ENCODE peak calls at places on chromosomes 7 and 10, in ten cellular contexts. One of them, this sample, is unnamed.

GRCh38 chr10:95841711-95842498 is 65.9 kb upstream of the CC2D2B start:
- DNase-seq in colonic mucosa: peak; percentile 67
- DNase-seq in CD4-positive, alpha-beta T cell: no peak
- DNase-seq in stomach: peak; percentile 43
- DNase-seq in fibroblast of lung: peak; percentile 39
- DNase-seq in transverse colon: peak; percentile 44
- DNase-seq in ovary: no peak
- DNase-seq in heart right ventricle: no peak
- DNase-seq in uterus: peak; percentile 55
- DNase-seq in left lung: no peak
- DNase-seq in this sample: peak; percentile 57

GRCh38 chr10:75102830-75103673 is 8.4 kb upstream of the SAMD8 start:
- DNase-seq in colonic mucosa: no peak
- DNase-seq in CD4-positive, alpha-beta T cell: no peak
- DNase-seq in stomach: no peak
- DNase-seq in fibroblast of lung: no peak
- DNase-seq in transverse colon: no peak
- DNase-seq in ovary: no peak
- DNase-seq in heart right ventricle: no peak
- DNase-seq in uterus: no peak
- DNase-seq in left lung: no peak
- DNase-seq in this sample: no peak

GRCh38 chr10:14891151-14891550 is 12.5 kb downstream of the SUV39H2 start:
- DNase-seq in colonic mucosa: no peak
- DNase-seq in CD4-positive, alpha-beta T cell: no peak
- DNase-seq in stomach: no peak
- DNase-seq in fibroblast of lung: no peak
- DNase-seq in transverse colon: no peak
- DNase-seq in ovary: no peak
- DNase-seq in heart right ventricle: no peak
- DNase-seq in uterus: no peak
- DNase-seq in left lung: no peak
- DNase-seq in this sample: no peak

GRCh38 chr7:85806321-85806720 is 619.5 kb upstream of the SEMA3D start:
- DNase-seq in colonic mucosa: no peak
- DNase-seq in CD4-positive, alpha-beta T cell: no peak
- DNase-seq in stomach: no peak
- DNase-seq in fibroblast of lung: no peak
- DNase-seq in transverse colon: no peak
- DNase-seq in ovary: no peak
- DNase-seq in heart right ventricle: no peak
- DNase-seq in uterus: no peak
- DNase-seq in left lung: no peak
- DNase-seq in this sample: no peak

GRCh38 chr7:80412842-80413241 is 99.0 kb downstream of the GNAT3 start:
- DNase-seq in colonic mucosa: no peak
- DNase-seq in CD4-positive, alpha-beta T cell: no peak
- DNase-seq in stomach: no peak
- DNase-seq in fibroblast of lung: peak; percentile 45
- DNase-seq in transverse colon: no peak
- DNase-seq in ovary: no peak
- DNase-seq in heart right ventricle: no peak
- DNase-seq in uterus: no peak
- DNase-seq in left lung: no peak
- DNase-seq in this sample: no peak

GRCh38 chr10:116470768-116471415 is 43.2 kb downstream of the PNLIPRP3 start:
- DNase-seq in colonic mucosa: peak; percentile 45
- DNase-seq in CD4-positive, alpha-beta T cell: no peak
- DNase-seq in stomach: no peak
- DNase-seq in fibroblast of lung: peak; percentile 13
- DNase-seq in transverse colon: peak; percentile 42
- DNase-seq in ovary: no peak
- DNase-seq in heart right ventricle: no peak
- DNase-seq in uterus: no peak
- DNase-seq in left lung: no peak
- DNase-seq in this sample: peak; percentile 42

GRCh38 chr7:93298671-93299070 is 66.5 kb downstream of the VPS50 start:
- DNase-seq in colonic mucosa: no peak
- DNase-seq in CD4-positive, alpha-beta T cell: no peak
- DNase-seq in stomach: no peak
- DNase-seq in fibroblast of lung: peak; percentile 72
- DNase-seq in transverse colon: no peak
- DNase-seq in ovary: no peak
- DNase-seq in heart right ventricle: no peak
- DNase-seq in uterus: no peak
- DNase-seq in left lung: no peak
- DNase-seq in this sample: no peak

GRCh38 chr10:44864042-44864436 is 47.1 kb upstream of the TMEM72 start:
- DNase-seq in colonic mucosa: peak; percentile 41
- DNase-seq in CD4-positive, alpha-beta T cell: no peak
- DNase-seq in stomach: no peak
- DNase-seq in fibroblast of lung: peak; percentile 28
- DNase-seq in transverse colon: peak; percentile 32
- DNase-seq in ovary: peak; percentile 57
- DNase-seq in heart right ventricle: peak; percentile 37
- DNase-seq in uterus: no peak
- DNase-seq in left lung: peak; percentile 57
- DNase-seq in this sample: no peak

DNA sequence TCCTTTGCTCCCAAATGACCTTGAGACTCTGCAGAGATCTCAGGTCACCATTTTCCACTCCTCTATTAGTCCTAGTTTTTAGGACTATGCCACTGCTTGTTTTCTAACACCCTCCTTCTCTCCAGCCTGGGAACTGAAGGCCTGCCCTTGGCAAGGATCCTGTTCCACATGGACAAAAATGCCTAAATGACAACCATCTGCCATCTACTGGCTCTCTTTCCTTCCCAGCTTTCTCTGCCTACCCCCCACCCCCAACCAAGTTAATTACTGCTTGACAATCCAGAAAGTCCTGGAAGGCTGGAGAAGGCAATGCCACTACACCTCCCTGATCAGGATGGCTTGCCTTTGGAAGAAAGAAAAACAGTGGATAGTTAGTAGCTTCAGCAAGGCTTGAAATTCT is 44.8 kb upstream of the SP8 start:
- DNase-seq in colonic mucosa: no peak
- DNase-seq in CD4-positive, alpha-beta T cell: no peak
- DNase-seq in stomach: no peak
- DNase-seq in fibroblast of lung: no peak
- DNase-seq in transverse colon: no peak
- DNase-seq in ovary: no peak
- DNase-seq in heart right ventricle: no peak
- DNase-seq in uterus: no peak
- DNase-seq in left lung: no peak
- DNase-seq in this sample: peak; percentile 10
- TF ChIP-seq CTCF in colonic mucosa: no peak
- TF ChIP-seq CTCF in CD4-positive, alpha-beta T cell: no peak
- TF ChIP-seq CTCF in stomach: no peak
- TF ChIP-seq CTCF in fibroblast of lung: no peak
- TF ChIP-seq CTCF in transverse colon: no peak
- TF ChIP-seq CTCF in ovary: no peak
- TF ChIP-seq CTCF in heart right ventricle: no peak
- TF ChIP-seq CTCF in uterus: no peak
- TF ChIP-seq CTCF in left lung: no peak
- TF ChIP-seq CTCF in this sample: no peak

GRCh38 chr7:51316262-51316665 is 345 bp downstream of the COBL start:
- DNase-seq in colonic mucosa: peak; percentile 68
- DNase-seq in CD4-positive, alpha-beta T cell: no peak
- DNase-seq in stomach: peak; percentile 65
- DNase-seq in fibroblast of lung: no peak
- DNase-seq in transverse colon: peak; percentile 55
- DNase-seq in ovary: peak; percentile 47
- DNase-seq in heart right ventricle: peak; percentile 30
- DNase-seq in uterus: no peak
- DNase-seq in left lung: no peak
- DNase-seq in this sample: peak; percentile 55
- H3K27ac ChIP-seq in colonic mucosa: peak overlapping the region; percentile 66
- H3K27ac ChIP-seq in CD4-positive, alpha-beta T cell: no peak overlapping the region
- H3K27ac ChIP-seq in stomach: peak overlapping the region; percentile 90
- H3K27ac ChIP-seq in fibroblast of lung: no peak overlapping the region
- H3K27ac ChIP-seq in transverse colon: peak overlapping the region; percentile 88
- H3K27ac ChIP-seq in ovary: peak overlapping the region; percentile 38
- H3K27ac ChIP-seq in heart right ventricle: peak overlapping the region; percentile 65
- H3K27ac ChIP-seq in uterus: no peak overlapping the region
- H3K27ac ChIP-seq in left lung: peak overlapping the region; percentile 67
- H3K27ac ChIP-seq in this sample: peak overlapping the region; percentile 95

DNA sequence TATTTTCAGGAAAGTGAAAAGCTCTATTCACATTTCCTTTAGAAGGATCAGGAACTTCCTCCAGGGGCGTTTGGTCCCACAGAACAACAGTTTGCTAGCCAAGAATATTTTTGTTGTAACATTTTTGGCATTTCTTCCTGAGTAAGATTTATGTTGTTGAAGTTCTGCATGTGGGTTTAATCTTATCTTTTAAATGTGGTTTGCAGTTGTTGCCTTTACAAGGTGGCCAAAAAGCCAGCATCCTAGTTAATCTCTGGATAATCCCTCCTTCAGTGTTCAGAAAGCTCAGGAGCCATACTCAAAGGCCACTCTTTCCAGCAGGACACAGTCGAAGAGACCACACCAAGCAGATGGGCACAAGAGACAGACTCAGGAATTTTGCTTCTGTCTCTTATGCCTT is 30.0 kb downstream of the SLC26A4 start:
- DNase-seq in colonic mucosa: no peak
- DNase-seq in CD4-positive, alpha-beta T cell: no peak
- DNase-seq in stomach: no peak
- DNase-seq in fibroblast of lung: peak; percentile 87
- DNase-seq in transverse colon: no peak
- DNase-seq in ovary: no peak
- DNase-seq in heart right ventricle: no peak
- DNase-seq in uterus: no peak
- DNase-seq in left lung: no peak
- DNase-seq in this sample: peak; percentile 50
- TF ChIP-seq CTCF in colonic mucosa: no peak
- TF ChIP-seq CTCF in CD4-positive, alpha-beta T cell: no peak
- TF ChIP-seq CTCF in stomach: no peak
- TF ChIP-seq CTCF in fibroblast of lung: no peak
- TF ChIP-seq CTCF in transverse colon: no peak
- TF ChIP-seq CTCF in ovary: no peak
- TF ChIP-seq CTCF in heart right ventricle: no peak
- TF ChIP-seq CTCF in uterus: no peak
- TF ChIP-seq CTCF in left lung: no peak
- TF ChIP-seq CTCF in this sample: no peak

DNA sequence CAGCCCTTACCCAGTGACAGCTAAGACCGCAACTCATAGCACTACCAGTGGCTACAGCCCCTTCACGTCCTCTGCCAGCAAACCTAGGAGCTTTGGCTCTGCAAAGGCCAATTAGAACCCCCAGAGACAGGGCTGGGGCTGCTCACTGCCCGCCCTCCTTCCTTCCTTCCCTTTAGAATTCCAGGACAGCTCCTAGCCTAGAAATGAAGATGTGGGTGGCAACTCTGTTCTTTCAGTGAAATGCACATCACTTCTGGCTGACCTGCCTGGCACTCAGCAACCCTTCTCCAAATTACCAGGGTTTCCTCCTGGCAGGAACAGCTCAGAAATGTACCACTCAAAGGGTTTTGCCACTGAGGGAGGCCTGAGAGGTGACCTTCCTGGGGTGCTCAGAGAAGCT is 99.9 kb downstream of the FAM53B start:
- DNase-seq in colonic mucosa: no peak
- DNase-seq in CD4-positive, alpha-beta T cell: no peak
- DNase-seq in stomach: no peak
- DNase-seq in fibroblast of lung: no peak
- DNase-seq in transverse colon: no peak
- DNase-seq in ovary: no peak
- DNase-seq in heart right ventricle: no peak
- DNase-seq in uterus: no peak
- DNase-seq in left lung: no peak
- DNase-seq in this sample: no peak
- H3K27ac ChIP-seq in colonic mucosa: no peak overlapping the region
- H3K27ac ChIP-seq in CD4-positive, alpha-beta T cell: peak overlapping the region; percentile 5
- H3K27ac ChIP-seq in stomach: no peak overlapping the region
- H3K27ac ChIP-seq in fibroblast of lung: no peak overlapping the region
- H3K27ac ChIP-seq in transverse colon: no peak overlapping the region
- H3K27ac ChIP-seq in ovary: no peak overlapping the region
- H3K27ac ChIP-seq in heart right ventricle: peak overlapping the region; percentile 57
- H3K27ac ChIP-seq in uterus: no peak overlapping the region
- H3K27ac ChIP-seq in left lung: no peak overlapping the region
- H3K27ac ChIP-seq in this sample: no peak overlapping the region

DNA sequence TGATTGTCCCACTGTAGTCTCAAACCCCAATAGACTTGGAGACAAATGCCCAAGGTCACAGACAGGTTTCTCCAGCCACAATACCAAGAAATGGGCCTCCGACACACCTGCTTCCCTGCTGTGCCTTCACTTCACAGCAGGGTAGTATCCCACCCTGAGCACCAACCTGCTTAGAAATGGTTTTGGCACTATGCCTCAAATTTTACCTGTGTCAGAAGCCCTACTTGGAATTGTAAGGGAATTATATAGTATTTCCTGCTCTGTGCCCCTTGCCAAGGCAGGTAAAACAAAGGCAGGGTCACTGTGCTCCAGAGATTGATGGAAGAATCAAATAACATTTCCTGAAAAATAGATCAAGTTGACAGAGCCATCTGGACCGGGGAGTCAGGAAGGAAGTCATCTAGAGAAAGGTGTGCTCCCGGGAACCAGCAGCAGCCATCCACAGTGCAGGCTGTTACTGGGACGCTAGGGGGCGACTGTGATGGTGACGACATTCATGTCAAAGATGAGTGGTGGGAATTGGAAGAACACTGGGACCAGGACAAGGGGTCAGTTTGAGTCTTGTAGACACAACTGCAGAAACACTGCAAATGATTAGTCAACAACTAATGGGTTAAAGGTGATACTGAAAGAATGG is 117.8 kb upstream of the AKR1E2 start:
- DNase-seq in colonic mucosa: no peak
- DNase-seq in CD4-positive, alpha-beta T cell: no peak
- DNase-seq in stomach: no peak
- DNase-seq in fibroblast of lung: no peak
- DNase-seq in transverse colon: no peak
- DNase-seq in ovary: no peak
- DNase-seq in heart right ventricle: no peak
- DNase-seq in uterus: no peak
- DNase-seq in left lung: no peak
- DNase-seq in this sample: peak; percentile 15
- TF ChIP-seq CTCF in colonic mucosa: no peak
- TF ChIP-seq CTCF in CD4-positive, alpha-beta T cell: no peak
- TF ChIP-seq CTCF in stomach: no peak
- TF ChIP-seq CTCF in fibroblast of lung: peak; percentile 14
- TF ChIP-seq CTCF in transverse colon: no peak
- TF ChIP-seq CTCF in ovary: no peak
- TF ChIP-seq CTCF in heart right ventricle: no peak
- TF ChIP-seq CTCF in uterus: no peak
- TF ChIP-seq CTCF in left lung: no peak
- TF ChIP-seq CTCF in this sample: peak; percentile 21

GRCh38 chr7:123185756-123186155 is 14.0 kb downstream of the SLC13A1 start:
- DNase-seq in colonic mucosa: no peak
- DNase-seq in CD4-positive, alpha-beta T cell: no peak
- DNase-seq in stomach: no peak
- DNase-seq in fibroblast of lung: no peak
- DNase-seq in transverse colon: no peak
- DNase-seq in ovary: no peak
- DNase-seq in heart right ventricle: no peak
- DNase-seq in uterus: no peak
- DNase-seq in left lung: no peak
- DNase-seq in this sample: no peak

GRCh38 chr7:123190109-123190831 is 9.5 kb downstream of the SLC13A1 start:
- DNase-seq in colonic mucosa: no peak
- DNase-seq in CD4-positive, alpha-beta T cell: no peak
- DNase-seq in stomach: no peak
- DNase-seq in fibroblast of lung: no peak
- DNase-seq in transverse colon: no peak
- DNase-seq in ovary: no peak
- DNase-seq in heart right ventricle: no peak
- DNase-seq in uterus: no peak
- DNase-seq in left lung: no peak
- DNase-seq in this sample: no peak

GRCh38 chr7:123191132-123191531 is 8.6 kb downstream of the SLC13A1 start:
- DNase-seq in colonic mucosa: no peak
- DNase-seq in CD4-positive, alpha-beta T cell: no peak
- DNase-seq in stomach: peak; percentile 25
- DNase-seq in fibroblast of lung: no peak
- DNase-seq in transverse colon: no peak
- DNase-seq in ovary: no peak
- DNase-seq in heart right ventricle: no peak
- DNase-seq in uterus: no peak
- DNase-seq in left lung: no peak
- DNase-seq in this sample: no peak
- H3K27ac ChIP-seq in colonic mucosa: no peak overlapping the region
- H3K27ac ChIP-seq in CD4-positive, alpha-beta T cell: no peak overlapping the region
- H3K27ac ChIP-seq in stomach: no peak overlapping the region
- H3K27ac ChIP-seq in fibroblast of lung: no peak overlapping the region
- H3K27ac ChIP-seq in transverse colon: no peak overlapping the region
- H3K27ac ChIP-seq in ovary: no peak overlapping the region
- H3K27ac ChIP-seq in heart right ventricle: no peak overlapping the region
- H3K27ac ChIP-seq in uterus: no peak overlapping the region
- H3K27ac ChIP-seq in left lung: no peak overlapping the region
- H3K27ac ChIP-seq in this sample: no peak overlapping the region

This sample was measured in WERI-Rb-1.